ENCODE peak calls at places on chromosomes 12 and 14, in nine cellular contexts. One of them, this sample, is unnamed. For H3K27me3, the result is how much of the 10 kb centered on the place peaks cover.

GRCh38 chr12:59046763-59047534 is 126.6 kb upstream of the LRIG3 start:
- DNase-seq in effector memory CD4-positive, alpha-beta T cell: no peak
- DNase-seq in fibroblast of lung: peak
- DNase-seq in H7: no peak
- DNase-seq in tibial nerve: no peak
- DNase-seq in body of pancreas: no peak
- DNase-seq in GM12878: no peak
- DNase-seq in pancreas: no peak
- DNase-seq in brain microvascular endothelial cell: no peak
- DNase-seq in this sample: no peak

GRCh38 chr14:101008631-101009336 is 105.3 kb upstream of the RTL1 start:
- DNase-seq in effector memory CD4-positive, alpha-beta T cell: no peak
- DNase-seq in fibroblast of lung: no peak
- DNase-seq in H7: peak
- DNase-seq in tibial nerve: no peak
- DNase-seq in body of pancreas: no peak
- DNase-seq in GM12878: no peak
- DNase-seq in pancreas: no peak
- DNase-seq in brain microvascular endothelial cell: no peak
- DNase-seq in this sample: no peak

GRCh38 chr12:25648460-25648859 is 95.4 kb upstream of the LMNTD1 start:
- DNase-seq in effector memory CD4-positive, alpha-beta T cell: no peak
- DNase-seq in fibroblast of lung: peak
- DNase-seq in H7: peak
- DNase-seq in tibial nerve: no peak
- DNase-seq in body of pancreas: peak
- DNase-seq in GM12878: no peak
- DNase-seq in pancreas: no peak
- DNase-seq in brain microvascular endothelial cell: peak
- DNase-seq in this sample: peak

GRCh38 chr14:83706555-83706954 is 1823.4 kb upstream of the FLRT2 start:
- DNase-seq in effector memory CD4-positive, alpha-beta T cell: no peak
- DNase-seq in fibroblast of lung: no peak
- DNase-seq in H7: peak
- DNase-seq in tibial nerve: no peak
- DNase-seq in body of pancreas: no peak
- DNase-seq in GM12878: no peak
- DNase-seq in pancreas: no peak
- DNase-seq in brain microvascular endothelial cell: no peak
- DNase-seq in this sample: peak

GRCh38 chr12:113184900-113185179 is 438 bp downstream of the DDX54 start:
- DNase-seq in effector memory CD4-positive, alpha-beta T cell: peak
- DNase-seq in fibroblast of lung: peak
- DNase-seq in H7: peak
- DNase-seq in tibial nerve: peak
- DNase-seq in body of pancreas: peak
- DNase-seq in GM12878: peak
- DNase-seq in pancreas: peak
- DNase-seq in brain microvascular endothelial cell: peak
- DNase-seq in this sample: peak

GRCh38 chr12:67141405-67142018 is 127.6 kb upstream of the CAND1 start:
- DNase-seq in effector memory CD4-positive, alpha-beta T cell: no peak
- DNase-seq in fibroblast of lung: no peak
- DNase-seq in H7: peak
- DNase-seq in tibial nerve: no peak
- DNase-seq in body of pancreas: no peak
- DNase-seq in GM12878: no peak
- DNase-seq in pancreas: no peak
- DNase-seq in brain microvascular endothelial cell: no peak
- DNase-seq in this sample: no peak

GRCh38 chr12:93273834-93274705 is 103.7 kb upstream of the NUDT4 start:
- DNase-seq in effector memory CD4-positive, alpha-beta T cell: no peak
- DNase-seq in fibroblast of lung: no peak
- DNase-seq in H7: no peak
- DNase-seq in tibial nerve: no peak
- DNase-seq in body of pancreas: no peak
- DNase-seq in GM12878: no peak
- DNase-seq in pancreas: no peak
- DNase-seq in brain microvascular endothelial cell: no peak
- DNase-seq in this sample: no peak

GRCh38 chr12:45726594-45727300 is 2.8 kb upstream of the ARID2 start:
- DNase-seq in effector memory CD4-positive, alpha-beta T cell: peak
- DNase-seq in fibroblast of lung: peak
- DNase-seq in H7: peak
- DNase-seq in tibial nerve: peak
- DNase-seq in body of pancreas: peak
- DNase-seq in GM12878: no peak
- DNase-seq in pancreas: peak
- DNase-seq in brain microvascular endothelial cell: peak
- DNase-seq in this sample: no peak

GRCh38 chr12:106415134-106415533 is 57.6 kb downstream of the POLR3B start:
- DNase-seq in effector memory CD4-positive, alpha-beta T cell: no peak
- DNase-seq in fibroblast of lung: peak
- DNase-seq in H7: no peak
- DNase-seq in tibial nerve: no peak
- DNase-seq in body of pancreas: no peak
- DNase-seq in GM12878: no peak
- DNase-seq in pancreas: no peak
- DNase-seq in brain microvascular endothelial cell: peak
- DNase-seq in this sample: no peak

GRCh38 chr12:104713444-104713843 is 244.6 kb downstream of the SLC41A2 start:
- DNase-seq in effector memory CD4-positive, alpha-beta T cell: no peak
- DNase-seq in fibroblast of lung: no peak
- DNase-seq in H7: peak
- DNase-seq in tibial nerve: no peak
- DNase-seq in body of pancreas: no peak
- DNase-seq in GM12878: no peak
- DNase-seq in pancreas: no peak
- DNase-seq in brain microvascular endothelial cell: no peak
- DNase-seq in this sample: no peak

GRCh38 chr14:41957459-41957858 is 350.8 kb downstream of the LRFN5 start:
- DNase-seq in effector memory CD4-positive, alpha-beta T cell: no peak
- DNase-seq in fibroblast of lung: no peak
- DNase-seq in H7: no peak
- DNase-seq in tibial nerve: no peak
- DNase-seq in body of pancreas: no peak
- DNase-seq in GM12878: no peak
- DNase-seq in pancreas: no peak
- DNase-seq in brain microvascular endothelial cell: no peak
- DNase-seq in this sample: no peak

GRCh38 chr12:52258335-52258901 is 16.0 kb upstream of the KRT86 start:
- DNase-seq in effector memory CD4-positive, alpha-beta T cell: no peak
- DNase-seq in fibroblast of lung: peak
- DNase-seq in H7: peak
- DNase-seq in tibial nerve: no peak
- DNase-seq in body of pancreas: no peak
- DNase-seq in GM12878: no peak
- DNase-seq in pancreas: no peak
- DNase-seq in brain microvascular endothelial cell: no peak
- DNase-seq in this sample: no peak

GRCh38 chr14:91315844-91316267 is 71.4 kb upstream of the GPR68 start:
- DNase-seq in effector memory CD4-positive, alpha-beta T cell: peak
- DNase-seq in fibroblast of lung: no peak
- DNase-seq in H7: no peak
- DNase-seq in tibial nerve: no peak
- DNase-seq in body of pancreas: no peak
- DNase-seq in GM12878: peak
- DNase-seq in pancreas: no peak
- DNase-seq in brain microvascular endothelial cell: no peak
- DNase-seq in this sample: no peak

GRCh38 chr12:26121841-26122680 is 2.8 kb downstream of the BHLHE41 start:
- DNase-seq in effector memory CD4-positive, alpha-beta T cell: no peak
- DNase-seq in fibroblast of lung: peak
- DNase-seq in H7: peak
- DNase-seq in tibial nerve: no peak
- DNase-seq in body of pancreas: peak
- DNase-seq in GM12878: no peak
- DNase-seq in pancreas: peak
- DNase-seq in brain microvascular endothelial cell: no peak
- DNase-seq in this sample: no peak

GRCh38 chr14:59346329-59346728 is 118.9 kb downstream of the GPR135 start:
- DNase-seq in effector memory CD4-positive, alpha-beta T cell: no peak
- DNase-seq in fibroblast of lung: peak
- DNase-seq in H7: no peak
- DNase-seq in tibial nerve: no peak
- DNase-seq in body of pancreas: no peak
- DNase-seq in GM12878: no peak
- DNase-seq in pancreas: no peak
- DNase-seq in brain microvascular endothelial cell: no peak
- DNase-seq in this sample: no peak

GRCh38 chr12:227286-227915 is 13.4 kb upstream of the SLC6A12 start:
- DNase-seq in effector memory CD4-positive, alpha-beta T cell: no peak
- DNase-seq in fibroblast of lung: no peak
- DNase-seq in H7: peak
- DNase-seq in tibial nerve: no peak
- DNase-seq in body of pancreas: no peak
- DNase-seq in GM12878: no peak
- DNase-seq in pancreas: no peak
- DNase-seq in brain microvascular endothelial cell: no peak
- DNase-seq in this sample: no peak

GRCh38 chr12:115101518-115101917 is 417.5 kb upstream of the TBX3 start:
- DNase-seq in effector memory CD4-positive, alpha-beta T cell: no peak
- DNase-seq in fibroblast of lung: no peak
- DNase-seq in H7: no peak
- DNase-seq in tibial nerve: no peak
- DNase-seq in body of pancreas: no peak
- DNase-seq in GM12878: no peak
- DNase-seq in pancreas: no peak
- DNase-seq in brain microvascular endothelial cell: no peak
- DNase-seq in this sample: no peak

GRCh38 chr14:104563742-104564615 is 15.6 kb upstream of the C14orf180 start:
- DNase-seq in effector memory CD4-positive, alpha-beta T cell: peak
- DNase-seq in fibroblast of lung: peak
- DNase-seq in H7: peak
- DNase-seq in tibial nerve: peak
- DNase-seq in body of pancreas: peak
- DNase-seq in GM12878: no peak
- DNase-seq in pancreas: peak
- DNase-seq in brain microvascular endothelial cell: peak
- DNase-seq in this sample: no peak
- H3K27me3 ChIP-seq in effector memory CD4-positive, alpha-beta T cell: under half
- H3K27me3 ChIP-seq in fibroblast of lung: under half
- H3K27me3 ChIP-seq in H7: under half
- H3K27me3 ChIP-seq in tibial nerve: under half
- H3K27me3 ChIP-seq in body of pancreas: under half
- H3K27me3 ChIP-seq in GM12878: under half
- H3K27me3 ChIP-seq in pancreas: under half
- H3K27me3 ChIP-seq in brain microvascular endothelial cell: under half
- H3K27me3 ChIP-seq in this sample: under half

GRCh38 chr12:10759657-10760056 is 36.5 kb upstream of the YBX3 start:
- DNase-seq in effector memory CD4-positive, alpha-beta T cell: no peak
- DNase-seq in fibroblast of lung: no peak
- DNase-seq in H7: no peak
- DNase-seq in tibial nerve: no peak
- DNase-seq in body of pancreas: no peak
- DNase-seq in GM12878: no peak
- DNase-seq in pancreas: no peak
- DNase-seq in brain microvascular endothelial cell: no peak
- DNase-seq in this sample: no peak
- H3K27me3 ChIP-seq in effector memory CD4-positive, alpha-beta T cell: under half
- H3K27me3 ChIP-seq in fibroblast of lung: under half
- H3K27me3 ChIP-seq in H7: under half
- H3K27me3 ChIP-seq in tibial nerve: under half
- H3K27me3 ChIP-seq in body of pancreas: under half
- H3K27me3 ChIP-seq in GM12878: under half
- H3K27me3 ChIP-seq in pancreas: under half
- H3K27me3 ChIP-seq in brain microvascular endothelial cell: under half
- H3K27me3 ChIP-seq in this sample: under half

GRCh38 chr12:131057211-131057721 is 103.6 kb downstream of the ADGRD1 start:
- DNase-seq in effector memory CD4-positive, alpha-beta T cell: no peak
- DNase-seq in fibroblast of lung: no peak
- DNase-seq in H7: no peak
- DNase-seq in tibial nerve: no peak
- DNase-seq in body of pancreas: no peak
- DNase-seq in GM12878: no peak
- DNase-seq in pancreas: no peak
- DNase-seq in brain microvascular endothelial cell: no peak
- DNase-seq in this sample: no peak

GRCh38 chr12:131055093-131055465 is 101.4 kb downstream of the ADGRD1 start:
- DNase-seq in effector memory CD4-positive, alpha-beta T cell: no peak
- DNase-seq in fibroblast of lung: no peak
- DNase-seq in H7: no peak
- DNase-seq in tibial nerve: no peak
- DNase-seq in body of pancreas: no peak
- DNase-seq in GM12878: no peak
- DNase-seq in pancreas: no peak
- DNase-seq in brain microvascular endothelial cell: no peak
- DNase-seq in this sample: no peak

GRCh38 chr12:131056626-131057025 is 102.9 kb downstream of the ADGRD1 start:
- DNase-seq in effector memory CD4-positive, alpha-beta T cell: no peak
- DNase-seq in fibroblast of lung: no peak
- DNase-seq in H7: no peak
- DNase-seq in tibial nerve: no peak
- DNase-seq in body of pancreas: no peak
- DNase-seq in GM12878: no peak
- DNase-seq in pancreas: no peak
- DNase-seq in brain microvascular endothelial cell: no peak
- DNase-seq in this sample: no peak

GRCh38 chr12:131054345-131055092 is 100.8 kb downstream of the ADGRD1 start:
- DNase-seq in effector memory CD4-positive, alpha-beta T cell: no peak
- DNase-seq in fibroblast of lung: no peak
- DNase-seq in H7: no peak
- DNase-seq in tibial nerve: no peak
- DNase-seq in body of pancreas: no peak
- DNase-seq in GM12878: no peak
- DNase-seq in pancreas: no peak
- DNase-seq in brain microvascular endothelial cell: no peak
- DNase-seq in this sample: no peak

DNA sequence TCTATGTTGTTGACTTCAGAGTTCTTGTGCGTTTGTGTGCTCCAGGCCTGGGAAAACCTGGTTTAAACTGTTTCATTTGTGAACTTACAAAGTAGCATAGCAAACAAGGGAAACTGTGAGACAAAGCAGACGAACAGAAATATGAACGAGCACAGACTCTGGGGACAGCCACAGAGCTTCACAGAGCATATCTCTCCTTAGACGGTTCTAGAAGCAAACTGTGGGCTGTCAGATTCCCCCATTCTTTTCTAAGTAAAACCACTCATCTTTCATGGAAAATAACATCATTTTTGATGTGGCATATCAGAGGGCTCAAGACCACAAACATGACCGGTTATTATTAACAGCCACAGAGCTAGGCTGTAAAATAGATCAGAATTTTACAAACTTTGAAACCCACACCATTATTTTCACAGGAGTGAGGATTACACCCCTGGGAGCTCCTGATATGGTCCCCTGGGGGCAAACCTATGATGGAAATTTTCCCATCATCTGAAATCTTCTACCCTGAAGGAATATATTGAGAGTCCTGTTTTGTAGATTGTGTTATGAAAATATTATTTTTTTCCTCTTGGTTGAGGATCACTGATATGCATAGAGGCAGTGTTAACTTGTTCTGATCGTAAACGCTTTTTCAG is 102.0 kb downstream of the ADGRD1 start:
- DNase-seq in effector memory CD4-positive, alpha-beta T cell: no peak
- DNase-seq in fibroblast of lung: no peak
- DNase-seq in H7: no peak
- DNase-seq in tibial nerve: no peak
- DNase-seq in body of pancreas: no peak
- DNase-seq in GM12878: no peak
- DNase-seq in pancreas: no peak
- DNase-seq in brain microvascular endothelial cell: no peak
- DNase-seq in this sample: no peak
- H3K27me3 ChIP-seq in effector memory CD4-positive, alpha-beta T cell: under half
- H3K27me3 ChIP-seq in fibroblast of lung: under half
- H3K27me3 ChIP-seq in H7: under half
- H3K27me3 ChIP-seq in tibial nerve: under half
- H3K27me3 ChIP-seq in body of pancreas: under half
- H3K27me3 ChIP-seq in GM12878: under half
- H3K27me3 ChIP-seq in pancreas: under half
- H3K27me3 ChIP-seq in brain microvascular endothelial cell: under half
- H3K27me3 ChIP-seq in this sample: under half

GRCh38 chr12:120640840-120641833 is 711 bp downstream of the CABP1 start:
- DNase-seq in effector memory CD4-positive, alpha-beta T cell: peak
- DNase-seq in fibroblast of lung: peak
- DNase-seq in H7: peak
- DNase-seq in tibial nerve: no peak
- DNase-seq in body of pancreas: peak
- DNase-seq in GM12878: no peak
- DNase-seq in pancreas: peak
- DNase-seq in brain microvascular endothelial cell: peak
- DNase-seq in this sample: no peak
- H3K27me3 ChIP-seq in effector memory CD4-positive, alpha-beta T cell: under half
- H3K27me3 ChIP-seq in fibroblast of lung: under half
- H3K27me3 ChIP-seq in H7: under half
- H3K27me3 ChIP-seq in tibial nerve: half or more
- H3K27me3 ChIP-seq in body of pancreas: under half
- H3K27me3 ChIP-seq in GM12878: under half
- H3K27me3 ChIP-seq in pancreas: under half
- H3K27me3 ChIP-seq in brain microvascular endothelial cell: under half
- H3K27me3 ChIP-seq in this sample: under half